ENCODE peak calls at places on chromosomes 16 and 17, in six cellular contexts. B, K, M, U, C and F are unnamed samples.

GRCh38 chr17:81419333-81419885 is 24.2 kb downstream of the BAHCC1 start:
- DNase-seq in K (no peak), M (peak), U (no peak), C (peak), B (no peak), F (no peak)

GRCh38 chr16:86044241-86044671 is 145.3 kb downstream of the IRF8 start:
- DNase-seq in B (no peak), K (no peak), C (peak), M (peak), U (peak), F (peak)

GRCh38 chr16:81582655-81583441 is 138.2 kb downstream of the CMIP start:
- DNase-seq in C (no peak), K (no peak), U (no peak), B (no peak), M (no peak), F (no peak)

GRCh38 chr16:69523571-69523970 is 42.2 kb upstream of the NFAT5 start:
- DNase-seq in M (no peak), U (no peak), C (no peak), K (no peak), B (no peak), F (no peak)

GRCh38 chr16:72789465-72789864 is 258.5 kb downstream of the ZFHX3 start:
- DNase-seq in C (no peak), K (no peak), M (no peak), B (no peak), U (no peak), F (no peak)

GRCh38 chr16:1514507-1514906 is 19.0 kb upstream of the TMEM204 start:
- DNase-seq in C (no peak), B (no peak), M (no peak), K (no peak), U (no peak), F (no peak)

GRCh38 chr17:33562792-33563191 is 269.7 kb upstream of the ASIC2 start:
- DNase-seq in M (no peak), U (no peak), C (no peak), K (no peak), B (no peak), F (no peak)

GRCh38 chr16:54493076-54493475 is 206.5 kb upstream of the IRX3 start:
- DNase-seq in K (no peak), C (peak), M (no peak), B (no peak), U (no peak), F (no peak)

GRCh38 chr17:38919316-38920078 is 5.9 kb upstream of the LASP1NB start:
- DNase-seq in B (no peak), U (no peak), K (no peak), M (peak), C (no peak), F (peak)

GRCh38 chr16:84633622-84634021 is 14.7 kb upstream of the KLHL36 start:
- DNase-seq in U (no peak), M (peak), K (no peak), C (no peak), B (no peak), F (no peak)

GRCh38 chr17:44209786-44210341 is 9.6 kb downstream of the UBTF start:
- DNase-seq in K (no peak), M (no peak), B (no peak), U (no peak), C (no peak), F (no peak)

GRCh38 chr17:67139784-67140665 is 95.7 kb downstream of the CACNG1 start:
- DNase-seq in B (no peak), U (no peak), M (no peak), C (peak), K (no peak), F (no peak)

GRCh38 chr17:57106107-57106835 is 21.2 kb downstream of the AKAP1 start:
- DNase-seq in U (no peak), M (no peak), C (no peak), K (no peak), B (no peak), F (no peak)

GRCh38 chr16:683396-684066 is 603 bp downstream of the JMJD8 start:
- DNase-seq in C (no peak), U (no peak), M (no peak), B (no peak), K (no peak), F (no peak)

GRCh38 chr17:39196820-39197331 is 593 bp downstream of the CACNB1 start:
- DNase-seq in B (no peak), C (no peak), U (no peak), M (peak), K (no peak), F (no peak)